ENCODE peak calls at places on chromosomes 7 and 10, in four cellular contexts. N is PC-3, E is fibroblast of lung, H is MM.1S. S is an unnamed sample. For H3K27me3, the result is how much of the 10 kb centered on the place peaks cover.

GRCh38 chr10:84200537-84201243 is 6.4 kb downstream of the CDHR1 start:
- DNase-seq in H (no peak), N (no peak), E (no peak), S (no peak)

GRCh38 chr10:68202965-68203358 is 29.0 kb downstream of the ATOH7 start:
- DNase-seq in E (peak), H (no peak), N (peak), S (peak)

GRCh38 chr10:98488669-98489430 is 42.1 kb upstream of the HPS1 start:
- DNase-seq in E (no peak), H (no peak), N (peak), S (no peak)

GRCh38 chr7:75650671-75651070 is 88.1 kb downstream of the HIP1 start:
- DNase-seq in N (no peak), E (no peak), H (no peak), S (no peak)

GRCh38 chr7:71384094-71384493 is 252.2 kb downstream of the GALNT17 start:
- DNase-seq in E (no peak), H (no peak), N (no peak), S (no peak)

GRCh38 chr10:14302035-14302434 is 28.7 kb downstream of the FRMD4A start:
- DNase-seq in N (peak), H (no peak), E (peak), S (peak)

GRCh38 chr7:7984424-7984823 is 15.8 kb downstream of the GLCCI1 start:
- DNase-seq in N (no peak), E (no peak), H (no peak), S (no peak)

GRCh38 chr10:89659185-89660131 is 14.4 kb upstream of the PANK1 start:
- DNase-seq in H (no peak), E (peak), N (peak), S (peak)

GRCh38 chr10:103800789-103801540 is 54.4 kb downstream of the SH3PXD2A start:
- DNase-seq in E (peak), N (peak), H (peak), S (no peak)

GRCh38 chr10:79159785-79160184 is 91.0 kb downstream of the ZMIZ1 start:
- DNase-seq in N (no peak), H (no peak), E (peak), S (peak)

GRCh38 chr10:1063232-1063862 is 7.2 kb downstream of the WDR37 start:
- DNase-seq in H (no peak), E (no peak), N (no peak), S (no peak)

GRCh38 chr10:25068152-25069058 is 52.0 kb downstream of the THNSL1 start:
- DNase-seq in N (peak), H (no peak), E (peak), S (peak)

GRCh38 chr10:74150151-74151056 is at the start of gene AP3M1:
- DNase-seq in H (peak), E (no peak), N (no peak), S (peak)

GRCh38 chr10:4775808-4776207 is 50.2 kb upstream of the AKR1E2 start:
- DNase-seq in N (peak), E (no peak), H (no peak), S (peak)

GRCh38 chr10:1293147-1293546 is 237.0 kb downstream of the WDR37 start:
- DNase-seq in N (no peak), E (no peak), H (no peak), S (no peak)

GRCh38 chr7:74148491-74148890 is 25.7 kb upstream of the EIF4H start:
- DNase-seq in N (no peak), H (no peak), E (no peak), S (no peak)

GRCh38 chr7:104074529-104074928 is 85.1 kb upstream of the RELN start:
- DNase-seq in H (no peak), E (no peak), N (no peak), S (no peak)

GRCh38 chr10:73935895-73936294 is 25.0 kb downstream of the PLAU start:
- DNase-seq in H (no peak), E (no peak), N (no peak), S (no peak)

GRCh38 chr7:30888783-30889182 is 22.9 kb upstream of the AQP1 start:
- DNase-seq in E (peak), H (no peak), N (peak), S (peak)

GRCh38 chr10:71708897-71709882 is 10.4 kb downstream of the C10orf105 start:
- DNase-seq in H (no peak), E (no peak), N (no peak), S (no peak)

GRCh38 chr10:58157076-58157766 is 110.5 kb downstream of the IPMK start:
- DNase-seq in N (peak), E (peak), H (no peak), S (peak)

GRCh38 chr10:97508342-97508741 is 9.6 kb downstream of the UBTD1 start:
- DNase-seq in E (peak), N (peak), H (no peak), S (peak)

GRCh38 chr7:38975944-38976392 is 1.7 kb upstream of the POU6F2 start:
- DNase-seq in H (no peak), N (no peak), E (no peak), S (no peak)

GRCh38 chr7:100353685-100354330 is 4.1 kb upstream of the PILRB start:
- DNase-seq in N (no peak), H (no peak), E (no peak), S (no peak)

GRCh38 chr10:79163663-79163970 is 94.9 kb downstream of the ZMIZ1 start:
- DNase-seq in N (no peak), E (no peak), H (no peak), S (no peak)

GRCh38 chr10:102016416-102016815 is 39.6 kb downstream of the ARMH3 start:
- DNase-seq in N (no peak), H (no peak), E (no peak), S (no peak)

GRCh38 chr7:128963327-128963757 is 25.6 kb downstream of the IRF5 start:
- DNase-seq in N (no peak), E (no peak), H (peak), S (peak)

GRCh38 chr10:46528675-46529615 is 27.5 kb downstream of the GPRIN2 start:
- DNase-seq in E (no peak), H (no peak), N (no peak), S (no peak)

GRCh38 chr10:52172581-52172980 is 141.5 kb upstream of the DKK1 start:
- DNase-seq in E (peak), H (no peak), N (peak), S (no peak)

GRCh38 chr10:47310090-47310505 is 10.1 kb downstream of the GDF10 start:
- DNase-seq in H (no peak), E (no peak), N (no peak), S (no peak)

GRCh38 chr10:79320785-79321493 is 26.3 kb upstream of the PPIF start:
- DNase-seq in E (peak), N (peak), H (no peak), S (peak)

GRCh38 chr10:68156373-68157185 is 47.3 kb downstream of the MYPN start:
- DNase-seq in E (peak), H (peak), N (peak), S (peak)

GRCh38 chr10:60377955-60378354 is 11.7 kb downstream of the ANK3 start:
- DNase-seq in E (no peak), N (peak), H (no peak), S (peak)

GRCh38 chr10:64546073-64546472 is 1024.9 kb downstream of the REEP3 start:
- DNase-seq in N (no peak), H (no peak), E (no peak), S (no peak)

GRCh38 chr7:25208525-25209221 is 19.6 kb downstream of the NPVF start:
- DNase-seq in H (no peak), N (no peak), E (no peak), S (no peak)

GRCh38 chr10:75276029-75276872 is 40.5 kb upstream of the COMTD1 start:
- DNase-seq in H (no peak), E (no peak), N (no peak), S (no peak)

GRCh38 chr7:96664793-96665192 is 44.9 kb downstream of the SEM1 start:
- DNase-seq in N (no peak), E (no peak), H (no peak), S (no peak)

GRCh38 chr10:132306951-132307751 is 599 bp downstream of the STK32C start:
- DNase-seq in E (peak), N (peak), H (no peak), S (no peak)
- TF ChIP-seq EZH2 in E (no peak), N (no peak), H (no peak), S (peak)

GRCh38 chr7:151893405-151893923 is 16.5 kb upstream of the PRKAG2 start:
- DNase-seq in H (no peak), E (no peak), N (no peak), S (no peak)

GRCh38 chr7:151895695-151896485 is 19.0 kb upstream of the PRKAG2 start:
- DNase-seq in H (no peak), N (no peak), E (no peak), S (no peak)

GRCh38 chr7:151894131-151895007 is 17.5 kb upstream of the PRKAG2 start:
- DNase-seq in E (no peak), N (no peak), H (no peak), S (no peak)

GRCh38 chr7:151896486-151896885 is 19.6 kb upstream of the PRKAG2 start:
- DNase-seq in H (no peak), E (no peak), N (no peak), S (no peak)

GRCh38 chr7:151895008-151895661 is 18.2 kb upstream of the PRKAG2 start:
- DNase-seq in N (no peak), H (no peak), E (no peak), S (no peak)
- H3K27me3 ChIP-seq in N (under half), H (half or more), E (under half), S (under half)

DNA sequence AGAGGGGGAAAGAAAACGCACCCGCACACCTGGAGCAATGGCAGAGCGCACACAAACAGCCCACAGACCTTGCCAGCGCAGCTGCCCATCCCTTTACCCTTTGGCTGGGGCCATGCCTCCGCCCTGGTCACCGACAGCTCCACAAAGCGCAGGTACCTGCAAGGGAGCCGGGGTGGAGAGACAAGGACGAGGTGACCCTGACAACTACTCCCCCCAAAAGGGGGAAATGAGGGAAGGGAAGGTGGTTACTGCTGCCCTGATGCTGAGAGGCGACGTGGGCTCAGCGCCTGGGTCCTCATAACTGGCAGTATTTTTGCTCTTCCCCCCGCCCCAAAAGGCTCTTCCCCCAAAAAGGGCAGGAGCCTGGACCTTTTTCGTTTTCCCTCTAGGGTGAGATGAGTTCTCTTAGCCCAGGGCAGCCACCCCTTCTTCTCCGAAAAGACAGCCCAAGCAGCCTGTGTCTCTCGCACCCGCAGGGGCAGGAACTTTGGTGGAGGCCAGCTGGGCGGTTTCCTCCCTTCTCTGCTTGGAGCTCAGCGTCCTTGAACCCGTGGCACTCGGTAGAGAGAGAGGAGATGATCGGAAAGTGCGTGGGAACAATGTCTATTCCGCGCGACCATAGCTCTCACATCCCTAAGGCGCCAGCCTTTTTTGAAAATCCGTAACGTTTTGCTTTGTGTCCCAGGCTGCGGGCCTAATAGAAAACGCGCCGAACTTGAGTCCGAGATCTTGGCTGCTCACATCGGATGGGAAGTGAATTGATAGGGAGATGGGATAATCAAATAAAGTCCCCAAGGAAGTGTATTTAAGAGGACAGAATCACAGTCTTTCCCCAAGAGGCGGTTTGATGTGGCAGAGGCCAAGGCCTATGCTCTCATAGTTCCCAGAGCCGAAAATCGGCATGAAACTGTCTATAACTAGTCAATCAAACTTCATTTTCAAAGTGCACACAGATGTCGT is 1.0 kb downstream of the NKX2-3 start:
- DNase-seq in N (no peak), E (no peak), H (no peak), S (no peak)
- TF ChIP-seq EZH2 in N (no peak), E (peak), H (no peak), S (peak)

GRCh38 chr7:33420311-33420710 is 290.9 kb downstream of the BBS9 start:
- DNase-seq in N (no peak), E (no peak), H (no peak), S (no peak)

GRCh38 chr7:33421384-33421783 is 292.0 kb downstream of the BBS9 start:
- DNase-seq in N (no peak), H (no peak), E (peak), S (no peak)

GRCh38 chr7:33423646-33424020 is 294.3 kb downstream of the BBS9 start:
- DNase-seq in N (peak), E (peak), H (peak), S (no peak)

GRCh38 chr7:33425385-33425784 is 296.0 kb downstream of the BBS9 start:
- DNase-seq in H (no peak), E (peak), N (no peak), S (no peak)

GRCh38 chr7:33422825-33423645 is 293.7 kb downstream of the BBS9 start:
- DNase-seq in H (no peak), E (no peak), N (no peak), S (no peak)
- H3K27me3 ChIP-seq in H (under half), E (under half), N (under half), S (under half)

DNA sequence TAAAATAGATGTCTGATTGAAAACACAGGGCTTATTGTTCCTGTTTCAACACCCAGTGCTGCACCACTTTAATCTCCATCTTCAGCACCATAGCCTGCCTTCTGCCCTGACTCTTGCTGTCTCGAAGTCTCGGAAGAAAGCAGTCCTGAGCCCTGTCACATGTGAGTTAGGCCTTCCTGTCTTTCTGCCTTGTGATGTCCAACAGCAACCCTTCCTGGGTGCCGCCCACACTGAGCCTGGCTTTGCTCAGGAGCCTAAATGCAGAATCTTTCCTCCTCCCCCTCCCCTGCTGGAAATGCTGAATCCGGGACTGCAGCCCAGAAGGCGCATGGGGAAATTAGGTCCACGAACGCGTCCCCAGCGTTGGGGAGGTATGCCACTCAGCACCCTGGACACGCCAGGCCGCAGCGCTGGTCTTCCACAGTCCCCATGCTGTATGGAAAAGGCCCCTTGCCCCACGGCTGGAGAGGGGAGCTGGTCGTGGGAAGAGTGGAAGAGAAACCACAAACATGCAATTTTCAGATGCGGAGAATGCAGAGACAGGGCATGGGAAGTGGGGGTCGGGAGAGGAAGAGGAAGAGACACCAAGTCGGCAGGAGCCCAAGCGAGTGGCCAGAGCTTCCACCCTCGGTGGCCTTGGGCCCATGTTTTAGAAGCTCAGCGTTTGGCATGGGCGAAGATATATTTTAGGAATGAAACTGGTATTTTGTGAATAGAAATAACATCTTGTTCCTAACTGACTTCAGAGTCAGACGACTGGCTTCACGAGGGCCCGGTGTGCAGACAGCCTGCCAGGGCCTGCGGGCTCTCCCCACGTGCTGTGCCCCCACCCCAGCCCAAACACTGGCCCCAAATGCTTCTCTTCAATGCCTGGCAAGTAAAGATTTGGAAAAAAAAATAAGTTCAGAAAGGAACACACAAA is 656.1 kb upstream of the FOXK1 start:
- DNase-seq in H (no peak), N (no peak), E (no peak), S (no peak)
- TF ChIP-seq EZH2 in H (no peak), N (no peak), E (no peak), S (no peak)

GRCh38 chr10:29257784-29258135 is 31.1 kb upstream of the LYZL1 start:
- DNase-seq in E (no peak), N (no peak), H (no peak), S (no peak)

GRCh38 chr10:29256019-29256418 is 32.9 kb upstream of the LYZL1 start:
- DNase-seq in H (no peak), E (no peak), N (no peak), S (no peak)

GRCh38 chr10:29255117-29255516 is 33.8 kb upstream of the LYZL1 start:
- DNase-seq in H (no peak), N (no peak), E (no peak), S (no peak)

GRCh38 chr10:29256531-29256930 is 32.3 kb upstream of the LYZL1 start:
- DNase-seq in N (no peak), H (no peak), E (no peak), S (no peak)

GRCh38 chr10:29257106-29257783 is 31.6 kb upstream of the LYZL1 start:
- DNase-seq in N (peak), E (peak), H (no peak), S (peak)
- H3K27me3 ChIP-seq in N (under half), E (under half), H (under half), S (under half)

DNA sequence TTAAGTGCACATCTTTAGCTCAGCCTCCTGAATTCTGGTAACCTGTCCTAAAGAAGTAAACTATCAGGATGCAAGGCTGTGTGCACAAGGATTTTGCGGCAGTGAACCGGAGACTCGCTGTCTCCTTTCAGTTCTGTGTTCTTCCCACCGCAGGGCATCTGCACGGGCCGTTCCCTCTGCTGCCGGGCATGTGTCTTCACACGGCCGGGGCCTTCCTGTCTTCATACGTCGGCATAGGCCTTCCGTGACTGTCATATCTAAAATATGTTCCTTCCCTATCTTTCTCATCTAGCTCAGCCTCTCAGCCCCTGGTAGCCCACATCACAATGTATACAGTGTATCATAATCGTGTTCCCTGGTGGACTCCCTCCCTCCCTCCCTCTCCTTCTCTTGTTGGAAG is 16.4 kb downstream of the PALD1 start:
- DNase-seq in H (peak), E (no peak), N (no peak), S (no peak)
- TF ChIP-seq EZH2 in H (no peak), E (no peak), N (no peak), S (no peak)

DNA sequence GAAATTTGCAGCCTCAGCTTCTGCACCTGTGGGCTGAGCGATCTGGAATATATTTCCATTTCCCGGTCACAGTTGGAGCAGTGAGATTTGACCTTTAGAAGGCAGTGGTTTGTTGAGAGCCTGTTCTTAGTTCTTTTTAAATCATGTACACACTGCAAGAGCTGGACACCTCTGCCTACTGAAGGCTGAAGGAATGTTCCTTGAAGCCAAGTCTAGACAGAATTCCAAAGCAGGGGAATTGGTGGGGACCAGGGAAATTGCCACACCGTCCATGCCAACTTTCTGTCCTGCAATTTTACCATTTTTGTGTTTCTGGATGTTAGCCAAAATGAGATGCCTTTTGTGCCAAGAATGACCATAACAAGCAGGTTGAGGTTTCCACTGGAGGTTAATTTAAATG is 706.6 kb downstream of the INHBA start:
- DNase-seq in H (no peak), E (no peak), N (no peak), S (peak)
- H3K27me3 ChIP-seq in H (under half), E (under half), N (under half), S (under half)

S was measured in astrocyte.